ENCODE peak calls at places on chromosome 5, in nine cellular contexts. V, M, O, W, H, D, C, B and U are unnamed samples.

GRCh38 chr5:40429258-40430111 is 250.2 kb upstream of the PTGER4 start:
- DNase-seq in O (no peak), V (no peak), B (no peak), H (no peak), C (no peak), D (no peak), W (no peak), M (no peak), U (peak)

GRCh38 chr5:151042453-151043093 is 22.2 kb downstream of the GPX3 start:
- DNase-seq in M (no peak), B (no peak), D (no peak), V (no peak), H (no peak), C (no peak), W (no peak), O (no peak), U (no peak)

GRCh38 chr5:26121343-26121742 is 917.0 kb downstream of the CDH9 start:
- DNase-seq in M (no peak), C (no peak), O (no peak), B (no peak), W (no peak), D (no peak), H (no peak), V (no peak), U (peak)

GRCh38 chr5:66989286-66989685 is 207.3 kb downstream of the CD180 start:
- DNase-seq in H (no peak), D (no peak), C (no peak), O (no peak), M (no peak), B (no peak), V (no peak), W (no peak), U (peak)

GRCh38 chr5:144467795-144468194 is 297.1 kb downstream of the KCTD16 start:
- DNase-seq in W (no peak), B (no peak), V (no peak), C (peak), H (peak), M (no peak), D (no peak), O (no peak), U (peak)

GRCh38 chr5:158740358-158740757 is 359.4 kb downstream of the EBF1 start:
- DNase-seq in M (no peak), W (no peak), B (no peak), V (no peak), C (no peak), H (no peak), O (no peak), D (no peak), U (no peak)

GRCh38 chr5:159509002-159509660 is 178.8 kb upstream of the IL12B start:
- DNase-seq in C (no peak), M (no peak), W (no peak), O (no peak), B (no peak), H (no peak), V (no peak), D (no peak), U (no peak)

GRCh38 chr5:178290376-178290775 is 57.8 kb upstream of the PHYKPL start:
- DNase-seq in V (no peak), B (no peak), C (no peak), D (no peak), O (no peak), H (no peak), W (no peak), M (no peak), U (no peak)

GRCh38 chr5:87231037-87231808 is 36.5 kb upstream of the RASA1 start:
- DNase-seq in B (peak), D (no peak), M (no peak), H (no peak), O (no peak), V (no peak), C (no peak), W (no peak), U (no peak)

GRCh38 chr5:68898961-68899471 is 194.8 kb upstream of the SLC30A5 start:
- DNase-seq in D (peak), O (no peak), M (no peak), W (no peak), C (peak), B (no peak), H (no peak), V (no peak), U (no peak)

GRCh38 chr5:171852255-171852681 is 66.7 kb downstream of the SMIM23 start:
- DNase-seq in C (no peak), O (no peak), W (no peak), D (no peak), M (peak), V (no peak), B (no peak), H (no peak), U (no peak)

GRCh38 chr5:124111886-124112285 is 599.9 kb downstream of the CSNK1G3 start:
- DNase-seq in W (no peak), O (no peak), B (no peak), V (no peak), M (no peak), C (no peak), H (no peak), D (peak), U (no peak)

GRCh38 chr5:132413567-132413966 is 44.1 kb downstream of the SLC22A5 start:
- DNase-seq in B (no peak), M (no peak), C (no peak), H (no peak), D (no peak), W (no peak), V (no peak), O (no peak), U (no peak)

GRCh38 chr5:43231977-43232376 is 40.0 kb downstream of the NIM1K start:
- DNase-seq in M (peak), B (peak), C (no peak), D (no peak), H (no peak), V (no peak), W (no peak), O (no peak), U (no peak)

GRCh38 chr5:119360905-119361605 is 5.2 kb downstream of the TNFAIP8 start:
- DNase-seq in O (no peak), D (peak), V (no peak), B (no peak), C (no peak), W (no peak), M (no peak), H (no peak), U (no peak)

GRCh38 chr5:107805166-107805565 is 134.4 kb upstream of the EFNA5 start:
- DNase-seq in V (no peak), O (no peak), B (no peak), H (no peak), M (no peak), C (no peak), W (no peak), D (no peak), U (no peak)

GRCh38 chr5:133292300-133292699 is 240.5 kb downstream of the HSPA4 start:
- DNase-seq in C (no peak), B (no peak), V (no peak), O (no peak), W (no peak), H (no peak), D (no peak), M (no peak), U (no peak)

GRCh38 chr5:65478336-65478735 is 3.4 kb downstream of the ADAMTS6 start:
- DNase-seq in H (no peak), V (no peak), M (no peak), C (no peak), D (no peak), O (no peak), W (no peak), B (no peak), U (no peak)

GRCh38 chr5:96344678-96345612 is 88.1 kb downstream of the PCSK1 start:
- DNase-seq in C (no peak), B (no peak), H (peak), M (peak), W (no peak), V (peak), D (peak), O (no peak), U (peak)

GRCh38 chr5:119009131-119009530 is 20.8 kb upstream of the DTWD2 start:
- DNase-seq in B (no peak), O (no peak), C (no peak), M (no peak), V (no peak), D (no peak), H (no peak), W (no peak), U (no peak)

GRCh38 chr5:143826909-143827514 is 15.1 kb downstream of the HMHB1 start:
- DNase-seq in B (peak), W (no peak), V (peak), C (no peak), O (no peak), M (peak), D (no peak), H (no peak), U (no peak)

GRCh38 chr5:1209552-1209852 is 8.1 kb downstream of the SLC6A19 start:
- DNase-seq in C (no peak), O (no peak), H (no peak), M (no peak), D (no peak), W (no peak), V (no peak), B (no peak), U (no peak)

GRCh38 chr5:129063483-129064136 is 30.9 kb upstream of the ISOC1 start:
- DNase-seq in B (no peak), M (no peak), D (no peak), H (no peak), O (no peak), V (no peak), C (no peak), W (no peak), U (no peak)

GRCh38 chr5:159330131-159330530 is at the start of gene IL12B:
- DNase-seq in B (no peak), M (no peak), O (no peak), V (no peak), C (no peak), D (no peak), W (no peak), H (no peak), U (no peak)

GRCh38 chr5:72854419-72854818 is 38.0 kb downstream of the TNPO1 start:
- DNase-seq in D (no peak), M (no peak), W (no peak), V (no peak), B (no peak), C (no peak), O (no peak), H (no peak), U (no peak)

GRCh38 chr5:158390556-158390955 is 531.6 kb upstream of the CLINT1 start:
- DNase-seq in M (no peak), O (no peak), W (no peak), D (peak), C (no peak), V (no peak), H (peak), B (no peak), U (no peak)

GRCh38 chr5:78547731-78548189 is 100.8 kb downstream of the LHFPL2 start:
- DNase-seq in D (peak), M (no peak), W (no peak), H (no peak), V (no peak), C (no peak), B (no peak), O (no peak), U (no peak)

GRCh38 chr5:61796773-61797172 is 464.7 kb downstream of the ZSWIM6 start:
- DNase-seq in C (no peak), W (no peak), H (no peak), O (no peak), D (no peak), B (no peak), V (no peak), M (no peak), U (no peak)